ENCODE peak calls at places on chromosomes 3 and 15, in seven cellular contexts. One of them, this sample, is unnamed.

GRCh38 chr3:190205739-190206138 is 85.0 kb upstream of the P3H2 start:
- DNase-seq in body of pancreas: no peak
- DNase-seq in dorsolateral prefrontal cortex: no peak
- DNase-seq in thyroid gland: no peak
- DNase-seq in HCT116: no peak
- DNase-seq in psoas muscle: no peak
- DNase-seq in IMR-90: peak; percentile 92
- DNase-seq in this sample: no peak

GRCh38 chr15:39602143-39602542 is 21.3 kb downstream of the THBS1 start:
- DNase-seq in thyroid gland: no peak
- DNase-seq in psoas muscle: no peak
- DNase-seq in body of pancreas: no peak
- DNase-seq in IMR-90: no peak
- DNase-seq in dorsolateral prefrontal cortex: no peak
- DNase-seq in HCT116: no peak
- DNase-seq in this sample: no peak

GRCh38 chr3:153379516-153379915 is 217.5 kb downstream of the RAP2B start:
- DNase-seq in psoas muscle: no peak
- DNase-seq in dorsolateral prefrontal cortex: no peak
- DNase-seq in thyroid gland: no peak
- DNase-seq in body of pancreas: no peak
- DNase-seq in HCT116: no peak
- DNase-seq in IMR-90: peak; percentile 37
- DNase-seq in this sample: no peak

GRCh38 chr3:71201939-71202338 is 381.6 kb downstream of the FOXP1 start:
- DNase-seq in dorsolateral prefrontal cortex: no peak
- DNase-seq in IMR-90: peak; percentile 78
- DNase-seq in psoas muscle: peak; percentile 67
- DNase-seq in thyroid gland: peak; percentile 90
- DNase-seq in body of pancreas: peak; percentile 71
- DNase-seq in HCT116: no peak
- DNase-seq in this sample: peak; percentile 77

GRCh38 chr15:90271459-90272166 is 6.1 kb downstream of the NGRN start:
- DNase-seq in HCT116: no peak
- DNase-seq in thyroid gland: peak; percentile 90
- DNase-seq in body of pancreas: no peak
- DNase-seq in psoas muscle: no peak
- DNase-seq in dorsolateral prefrontal cortex: no peak
- DNase-seq in IMR-90: no peak
- DNase-seq in this sample: no peak

GRCh38 chr15:99719096-99719541 is 14.1 kb downstream of the LYSMD4 start:
- DNase-seq in dorsolateral prefrontal cortex: no peak
- DNase-seq in body of pancreas: no peak
- DNase-seq in psoas muscle: no peak
- DNase-seq in thyroid gland: no peak
- DNase-seq in IMR-90: peak; percentile 87
- DNase-seq in HCT116: no peak
- DNase-seq in this sample: no peak

GRCh38 chr3:161558256-161558655 is 61.6 kb downstream of the OTOL1 start:
- DNase-seq in body of pancreas: peak; percentile 11
- DNase-seq in psoas muscle: peak; percentile 15
- DNase-seq in HCT116: no peak
- DNase-seq in dorsolateral prefrontal cortex: no peak
- DNase-seq in IMR-90: no peak
- DNase-seq in thyroid gland: peak; percentile 46
- DNase-seq in this sample: no peak

GRCh38 chr3:123869165-123869564 is 15.0 kb downstream of the MYLK start:
- DNase-seq in thyroid gland: no peak
- DNase-seq in body of pancreas: no peak
- DNase-seq in dorsolateral prefrontal cortex: no peak
- DNase-seq in HCT116: no peak
- DNase-seq in psoas muscle: no peak
- DNase-seq in IMR-90: no peak
- DNase-seq in this sample: no peak

GRCh38 chr15:50183112-50183794 is 1.3 kb downstream of the SLC27A2 start:
- DNase-seq in body of pancreas: no peak
- DNase-seq in HCT116: no peak
- DNase-seq in IMR-90: no peak
- DNase-seq in dorsolateral prefrontal cortex: no peak
- DNase-seq in psoas muscle: no peak
- DNase-seq in thyroid gland: no peak
- DNase-seq in this sample: no peak

GRCh38 chr15:41936649-41937567 is 35.4 kb downstream of the EHD4 start:
- DNase-seq in dorsolateral prefrontal cortex: no peak
- DNase-seq in IMR-90: peak; percentile 55
- DNase-seq in psoas muscle: peak; percentile 65
- DNase-seq in body of pancreas: no peak
- DNase-seq in thyroid gland: peak; percentile 31
- DNase-seq in HCT116: no peak
- DNase-seq in this sample: no peak

GRCh38 chr3:151611464-151611863 is 122.3 kb upstream of the AADACL2 start:
- DNase-seq in HCT116: no peak
- DNase-seq in IMR-90: no peak
- DNase-seq in psoas muscle: no peak
- DNase-seq in body of pancreas: no peak
- DNase-seq in thyroid gland: no peak
- DNase-seq in dorsolateral prefrontal cortex: no peak
- DNase-seq in this sample: no peak

GRCh38 chr3:100899440-100900091 is 93.7 kb downstream of the ABI3BP start:
- DNase-seq in dorsolateral prefrontal cortex: no peak
- DNase-seq in thyroid gland: no peak
- DNase-seq in psoas muscle: no peak
- DNase-seq in IMR-90: no peak
- DNase-seq in HCT116: no peak
- DNase-seq in body of pancreas: no peak
- DNase-seq in this sample: peak; percentile 19

GRCh38 chr3:41276191-41276590 is 76.9 kb downstream of the CTNNB1 start:
- DNase-seq in psoas muscle: no peak
- DNase-seq in body of pancreas: no peak
- DNase-seq in HCT116: no peak
- DNase-seq in thyroid gland: no peak
- DNase-seq in dorsolateral prefrontal cortex: no peak
- DNase-seq in IMR-90: no peak
- DNase-seq in this sample: no peak

GRCh38 chr3:194952882-194953281 is 267.2 kb downstream of the FAM43A start:
- DNase-seq in psoas muscle: no peak
- DNase-seq in dorsolateral prefrontal cortex: no peak
- DNase-seq in body of pancreas: no peak
- DNase-seq in IMR-90: no peak
- DNase-seq in thyroid gland: no peak
- DNase-seq in HCT116: no peak
- DNase-seq in this sample: peak; percentile 29

GRCh38 chr15:25179673-25180511 is 225.1 kb downstream of the SNRPN start:
- DNase-seq in dorsolateral prefrontal cortex: peak; percentile 13
- DNase-seq in HCT116: no peak
- DNase-seq in body of pancreas: peak; percentile 10
- DNase-seq in IMR-90: no peak
- DNase-seq in psoas muscle: peak; percentile 8
- DNase-seq in thyroid gland: no peak
- DNase-seq in this sample: no peak

GRCh38 chr15:70190296-70190695 is 92.6 kb upstream of the TLE3 start:
- DNase-seq in psoas muscle: no peak
- DNase-seq in thyroid gland: no peak
- DNase-seq in dorsolateral prefrontal cortex: no peak
- DNase-seq in IMR-90: no peak
- DNase-seq in HCT116: no peak
- DNase-seq in body of pancreas: no peak
- DNase-seq in this sample: no peak
- TF ChIP-seq CTCF in psoas muscle: no peak
- TF ChIP-seq CTCF in thyroid gland: no peak
- TF ChIP-seq CTCF in dorsolateral prefrontal cortex: no peak
- TF ChIP-seq CTCF in IMR-90: no peak
- TF ChIP-seq CTCF in HCT116: no peak
- TF ChIP-seq CTCF in body of pancreas: no peak
- TF ChIP-seq CTCF in this sample: no peak

GRCh38 chr3:109679672-109680071 is 342.3 kb upstream of the DPPA4 start:
- DNase-seq in psoas muscle: no peak
- DNase-seq in body of pancreas: no peak
- DNase-seq in dorsolateral prefrontal cortex: no peak
- DNase-seq in IMR-90: no peak
- DNase-seq in thyroid gland: no peak
- DNase-seq in HCT116: no peak
- DNase-seq in this sample: no peak

GRCh38 chr3:109687626-109688025 is 350.3 kb upstream of the DPPA4 start:
- DNase-seq in body of pancreas: no peak
- DNase-seq in psoas muscle: no peak
- DNase-seq in dorsolateral prefrontal cortex: no peak
- DNase-seq in thyroid gland: no peak
- DNase-seq in HCT116: no peak
- DNase-seq in IMR-90: no peak
- DNase-seq in this sample: no peak

GRCh38 chr3:109683746-109684145 is 346.4 kb upstream of the DPPA4 start:
- DNase-seq in psoas muscle: no peak
- DNase-seq in thyroid gland: no peak
- DNase-seq in body of pancreas: no peak
- DNase-seq in dorsolateral prefrontal cortex: no peak
- DNase-seq in IMR-90: no peak
- DNase-seq in HCT116: no peak
- DNase-seq in this sample: no peak

DNA sequence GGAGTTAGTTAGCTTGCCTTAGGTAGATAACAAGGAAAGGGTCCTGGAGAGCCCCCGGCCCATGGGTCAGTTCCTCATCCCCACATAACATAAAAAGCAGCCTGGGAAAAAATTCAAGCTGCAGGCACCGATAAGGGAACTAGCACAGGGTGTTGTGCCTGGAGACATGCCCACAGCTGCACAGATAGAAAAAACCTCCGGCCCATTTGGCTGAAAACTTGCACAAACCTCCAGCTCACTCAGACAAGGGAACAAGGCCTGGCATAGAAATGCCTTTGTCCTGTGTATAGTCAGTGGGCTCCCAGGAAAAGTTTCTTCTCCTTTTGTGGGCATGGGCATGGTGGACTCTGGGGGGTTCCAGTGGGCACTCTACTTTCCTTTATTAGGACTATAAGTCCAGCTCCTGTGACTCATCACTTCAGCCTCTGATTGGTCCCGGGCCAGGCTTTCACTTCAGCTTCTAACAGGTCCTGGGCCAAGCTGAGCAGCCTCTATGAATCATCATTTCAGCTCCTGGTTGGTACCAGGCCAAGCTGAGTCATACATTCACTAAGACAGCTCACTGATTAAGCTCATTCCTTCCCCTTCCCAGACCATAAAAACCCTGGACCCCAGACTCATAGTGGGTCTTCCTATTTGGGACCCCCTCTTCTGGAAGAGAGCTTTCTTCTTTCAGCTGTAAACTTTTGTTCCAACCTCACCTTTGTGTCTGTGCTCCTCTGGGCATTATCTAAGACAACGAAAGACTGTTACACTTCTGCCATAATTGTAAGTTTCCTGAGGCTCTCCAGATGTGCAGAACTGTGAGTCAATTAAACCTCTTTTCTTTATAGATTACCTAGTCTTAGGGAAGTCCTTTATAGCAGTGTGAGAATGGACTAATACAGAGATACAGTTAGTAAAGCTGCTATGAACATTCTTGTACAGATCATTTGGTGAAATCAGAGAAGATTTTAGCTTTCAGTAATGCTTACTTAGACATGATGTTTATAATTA is 348.0 kb upstream of the DPPA4 start:
- DNase-seq in body of pancreas: peak; percentile 97
- DNase-seq in dorsolateral prefrontal cortex: peak; percentile 22
- DNase-seq in thyroid gland: peak; percentile 51
- DNase-seq in HCT116: peak; percentile 93
- DNase-seq in psoas muscle: peak; percentile 73
- DNase-seq in IMR-90: peak; percentile 99
- DNase-seq in this sample: peak; percentile 97
- H3K4me3 ChIP-seq in body of pancreas: no peak overlapping the region
- H3K4me3 ChIP-seq in dorsolateral prefrontal cortex: no peak overlapping the region
- H3K4me3 ChIP-seq in thyroid gland: no peak overlapping the region
- H3K4me3 ChIP-seq in HCT116: peak overlapping the region; percentile 4
- H3K4me3 ChIP-seq in psoas muscle: no peak overlapping the region
- H3K4me3 ChIP-seq in IMR-90: no peak overlapping the region
- H3K4me3 ChIP-seq in this sample: no peak overlapping the region

GRCh38 chr15:78709263-78709882 is 68.4 kb upstream of the CHRNB4 start:
- DNase-seq in dorsolateral prefrontal cortex: peak; percentile 59
- DNase-seq in thyroid gland: peak; percentile 73
- DNase-seq in body of pancreas: peak; percentile 71
- DNase-seq in HCT116: peak; percentile 36
- DNase-seq in IMR-90: peak; percentile 7
- DNase-seq in psoas muscle: peak; percentile 81
- DNase-seq in this sample: peak; percentile 68
- H3K27ac ChIP-seq in dorsolateral prefrontal cortex: no peak overlapping the region
- H3K27ac ChIP-seq in thyroid gland: no peak overlapping the region
- H3K27ac ChIP-seq in body of pancreas: no peak overlapping the region
- H3K27ac ChIP-seq in HCT116: no peak overlapping the region
- H3K27ac ChIP-seq in IMR-90: no peak overlapping the region
- H3K27ac ChIP-seq in psoas muscle: no peak overlapping the region
- H3K27ac ChIP-seq in this sample: no peak overlapping the region

GRCh38 chr3:44988073-44988472 is 12.0 kb downstream of the EXOSC7 start:
- DNase-seq in body of pancreas: no peak
- DNase-seq in IMR-90: no peak
- DNase-seq in HCT116: no peak
- DNase-seq in psoas muscle: no peak
- DNase-seq in thyroid gland: no peak
- DNase-seq in dorsolateral prefrontal cortex: no peak
- DNase-seq in this sample: no peak
- TF ChIP-seq CTCF in body of pancreas: no peak
- TF ChIP-seq CTCF in IMR-90: peak; percentile 43
- TF ChIP-seq CTCF in HCT116: peak; percentile 59
- TF ChIP-seq CTCF in psoas muscle: peak; percentile 18
- TF ChIP-seq CTCF in thyroid gland: no peak
- TF ChIP-seq CTCF in dorsolateral prefrontal cortex: peak; percentile 17
- TF ChIP-seq CTCF in this sample: peak; percentile 34